ENCODE peak calls at places on chromosome 3, in four cellular contexts. One of them, this sample, is unnamed.

GRCh38 chr3:166902374-166902773 is 477.7 kb downstream of the ZBBX start:
- DNase-seq in stomach: no peak
- DNase-seq in activated T-cell treated with anti-CD3 and anti-CD28 coated beads, Interleukin-2, amount 50 U/mL, for 4 hours: no peak
- DNase-seq in ovary: no peak
- DNase-seq in this sample: no peak

GRCh38 chr3:105906834-105907233 is 38.0 kb upstream of the CBLB start:
- DNase-seq in stomach: no peak
- DNase-seq in activated T-cell treated with anti-CD3 and anti-CD28 coated beads, Interleukin-2, amount 50 U/mL, for 4 hours: no peak
- DNase-seq in ovary: no peak
- DNase-seq in this sample: no peak

GRCh38 chr3:86948840-86949239 is 42.1 kb downstream of the VGLL3 start:
- DNase-seq in stomach: no peak
- DNase-seq in activated T-cell treated with anti-CD3 and anti-CD28 coated beads, Interleukin-2, amount 50 U/mL, for 4 hours: no peak
- DNase-seq in ovary: no peak
- DNase-seq in this sample: no peak

GRCh38 chr3:128845695-128846491 is 33.5 kb upstream of the ACAD9 start:
- DNase-seq in stomach: peak
- DNase-seq in activated T-cell treated with anti-CD3 and anti-CD28 coated beads, Interleukin-2, amount 50 U/mL, for 4 hours: peak
- DNase-seq in ovary: peak
- DNase-seq in this sample: peak

GRCh38 chr3:99114565-99115291 is 213.2 kb upstream of the DCBLD2 start:
- DNase-seq in stomach: no peak
- DNase-seq in activated T-cell treated with anti-CD3 and anti-CD28 coated beads, Interleukin-2, amount 50 U/mL, for 4 hours: no peak
- DNase-seq in ovary: no peak
- DNase-seq in this sample: no peak

GRCh38 chr3:142210608-142211007 is 14.8 kb downstream of the GK5 start:
- DNase-seq in stomach: no peak
- DNase-seq in activated T-cell treated with anti-CD3 and anti-CD28 coated beads, Interleukin-2, amount 50 U/mL, for 4 hours: no peak
- DNase-seq in ovary: no peak
- DNase-seq in this sample: no peak

GRCh38 chr3:43093974-43094373 is 11.9 kb downstream of the POMGNT2 start:
- DNase-seq in stomach: no peak
- DNase-seq in activated T-cell treated with anti-CD3 and anti-CD28 coated beads, Interleukin-2, amount 50 U/mL, for 4 hours: no peak
- DNase-seq in ovary: no peak
- DNase-seq in this sample: no peak

GRCh38 chr3:175672119-175672689 is 813.1 kb downstream of the NAALADL2 start:
- DNase-seq in stomach: no peak
- DNase-seq in activated T-cell treated with anti-CD3 and anti-CD28 coated beads, Interleukin-2, amount 50 U/mL, for 4 hours: no peak
- DNase-seq in ovary: no peak
- DNase-seq in this sample: no peak

GRCh38 chr3:118801899-118802298 is 232.7 kb downstream of the IGSF11 start:
- DNase-seq in stomach: peak
- DNase-seq in activated T-cell treated with anti-CD3 and anti-CD28 coated beads, Interleukin-2, amount 50 U/mL, for 4 hours: no peak
- DNase-seq in ovary: no peak
- DNase-seq in this sample: no peak

GRCh38 chr3:57081173-57081572 is 20.7 kb downstream of the SPATA12 start:
- DNase-seq in stomach: no peak
- DNase-seq in activated T-cell treated with anti-CD3 and anti-CD28 coated beads, Interleukin-2, amount 50 U/mL, for 4 hours: no peak
- DNase-seq in ovary: no peak
- DNase-seq in this sample: no peak

GRCh38 chr3:64134882-64135281 is 90.4 kb downstream of the PRICKLE2 start:
- DNase-seq in stomach: no peak
- DNase-seq in activated T-cell treated with anti-CD3 and anti-CD28 coated beads, Interleukin-2, amount 50 U/mL, for 4 hours: no peak
- DNase-seq in ovary: no peak
- DNase-seq in this sample: no peak

GRCh38 chr3:15616053-15616452 is 14.5 kb downstream of the BTD start:
- DNase-seq in stomach: no peak
- DNase-seq in activated T-cell treated with anti-CD3 and anti-CD28 coated beads, Interleukin-2, amount 50 U/mL, for 4 hours: no peak
- DNase-seq in ovary: no peak
- DNase-seq in this sample: no peak

GRCh38 chr3:126395846-126396513 is 1.3 kb downstream of the CFAP100 start:
- DNase-seq in stomach: no peak
- DNase-seq in activated T-cell treated with anti-CD3 and anti-CD28 coated beads, Interleukin-2, amount 50 U/mL, for 4 hours: no peak
- DNase-seq in ovary: no peak
- DNase-seq in this sample: no peak

This sample was measured in Peyer's patch.